ENCODE peak calls at places on chromosomes 3 and 15, in ten cellular contexts. One of them, this sample, is unnamed.

GRCh38 chr3:30290479-30290878 is 315.9 kb upstream of the TGFBR2 start:
- DNase-seq in lung: no peak
- DNase-seq in SK-N-SH: no peak
- DNase-seq in neuronal stem cell: no peak
- DNase-seq in CD8-positive, alpha-beta T cell: no peak
- DNase-seq in tibial nerve: no peak
- DNase-seq in right cardiac atrium: peak
- DNase-seq in OCI-LY7: no peak
- DNase-seq in endothelial cell of umbilical vein: no peak
- DNase-seq in H7: no peak
- DNase-seq in this sample: no peak

GRCh38 chr3:12229896-12230295 is 59.0 kb upstream of the PPARG start:
- DNase-seq in lung: peak
- DNase-seq in SK-N-SH: no peak
- DNase-seq in neuronal stem cell: no peak
- DNase-seq in CD8-positive, alpha-beta T cell: no peak
- DNase-seq in tibial nerve: no peak
- DNase-seq in right cardiac atrium: no peak
- DNase-seq in OCI-LY7: no peak
- DNase-seq in endothelial cell of umbilical vein: no peak
- DNase-seq in H7: no peak
- DNase-seq in this sample: no peak

GRCh38 chr3:32872487-32873382 is 54.9 kb downstream of the TRIM71 start:
- DNase-seq in lung: peak
- DNase-seq in SK-N-SH: no peak
- DNase-seq in neuronal stem cell: no peak
- DNase-seq in CD8-positive, alpha-beta T cell: no peak
- DNase-seq in tibial nerve: peak
- DNase-seq in right cardiac atrium: no peak
- DNase-seq in OCI-LY7: no peak
- DNase-seq in endothelial cell of umbilical vein: no peak
- DNase-seq in H7: no peak
- DNase-seq in this sample: no peak

GRCh38 chr3:160885791-160886286 is 129.8 kb downstream of the PPM1L start:
- DNase-seq in lung: peak
- DNase-seq in SK-N-SH: no peak
- DNase-seq in neuronal stem cell: no peak
- DNase-seq in CD8-positive, alpha-beta T cell: no peak
- DNase-seq in tibial nerve: peak
- DNase-seq in right cardiac atrium: peak
- DNase-seq in OCI-LY7: no peak
- DNase-seq in endothelial cell of umbilical vein: peak
- DNase-seq in H7: no peak
- DNase-seq in this sample: peak

GRCh38 chr15:76514292-76514691 is 177.7 kb downstream of the ISL2 start:
- DNase-seq in lung: no peak
- DNase-seq in SK-N-SH: no peak
- DNase-seq in neuronal stem cell: no peak
- DNase-seq in CD8-positive, alpha-beta T cell: no peak
- DNase-seq in tibial nerve: no peak
- DNase-seq in right cardiac atrium: no peak
- DNase-seq in OCI-LY7: no peak
- DNase-seq in endothelial cell of umbilical vein: no peak
- DNase-seq in H7: no peak
- DNase-seq in this sample: no peak

GRCh38 chr15:67149068-67149841 is 83.9 kb downstream of the SMAD3 start:
- DNase-seq in lung: no peak
- DNase-seq in SK-N-SH: no peak
- DNase-seq in neuronal stem cell: no peak
- DNase-seq in CD8-positive, alpha-beta T cell: no peak
- DNase-seq in tibial nerve: no peak
- DNase-seq in right cardiac atrium: peak
- DNase-seq in OCI-LY7: no peak
- DNase-seq in endothelial cell of umbilical vein: no peak
- DNase-seq in H7: no peak
- DNase-seq in this sample: no peak

GRCh38 chr15:83248151-83248851 is 36.2 kb downstream of the BNC1 start:
- DNase-seq in lung: no peak
- DNase-seq in SK-N-SH: peak
- DNase-seq in neuronal stem cell: peak
- DNase-seq in CD8-positive, alpha-beta T cell: peak
- DNase-seq in tibial nerve: peak
- DNase-seq in right cardiac atrium: no peak
- DNase-seq in OCI-LY7: peak
- DNase-seq in endothelial cell of umbilical vein: peak
- DNase-seq in H7: peak
- DNase-seq in this sample: peak

GRCh38 chr3:117893638-117894037 is 1141.0 kb downstream of the IGSF11 start:
- DNase-seq in lung: no peak
- DNase-seq in SK-N-SH: no peak
- DNase-seq in neuronal stem cell: no peak
- DNase-seq in CD8-positive, alpha-beta T cell: no peak
- DNase-seq in tibial nerve: no peak
- DNase-seq in right cardiac atrium: no peak
- DNase-seq in OCI-LY7: peak
- DNase-seq in endothelial cell of umbilical vein: peak
- DNase-seq in H7: no peak
- DNase-seq in this sample: peak

DNA sequence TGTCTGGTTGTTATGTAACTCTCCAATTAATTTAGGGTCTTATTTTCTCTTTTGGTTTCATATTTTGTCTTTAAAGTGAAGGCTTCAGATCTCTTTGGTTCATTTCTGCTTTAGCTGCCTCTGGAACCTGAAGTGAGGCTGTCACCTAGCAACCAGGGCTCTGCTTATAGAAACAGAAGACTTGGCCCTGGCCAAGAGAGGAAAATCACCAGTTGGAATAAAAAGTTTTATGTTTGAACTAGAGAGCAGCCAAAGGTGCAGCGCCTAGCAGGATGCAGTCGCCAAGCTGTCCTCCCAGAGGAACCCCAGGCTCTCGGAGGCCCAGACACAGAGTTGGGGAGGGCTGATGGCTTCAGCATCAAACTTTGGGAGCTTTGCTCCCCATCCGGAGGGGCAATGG is 41.1 kb downstream of the LYZL4 start:
- DNase-seq in lung: no peak
- DNase-seq in SK-N-SH: no peak
- DNase-seq in neuronal stem cell: peak
- DNase-seq in CD8-positive, alpha-beta T cell: no peak
- DNase-seq in tibial nerve: no peak
- DNase-seq in right cardiac atrium: peak
- DNase-seq in OCI-LY7: no peak
- DNase-seq in endothelial cell of umbilical vein: no peak
- DNase-seq in H7: peak
- DNase-seq in this sample: no peak
- H3K4me3 ChIP-seq in lung: no peak
- H3K4me3 ChIP-seq in SK-N-SH: no peak
- H3K4me3 ChIP-seq in neuronal stem cell: no peak
- H3K4me3 ChIP-seq in CD8-positive, alpha-beta T cell: no peak
- H3K4me3 ChIP-seq in tibial nerve: no peak
- H3K4me3 ChIP-seq in right cardiac atrium: no peak
- H3K4me3 ChIP-seq in OCI-LY7: no peak
- H3K4me3 ChIP-seq in endothelial cell of umbilical vein: no peak
- H3K4me3 ChIP-seq in H7: no peak
- H3K4me3 ChIP-seq in this sample: no peak

GRCh38 chr15:31606942-31607497 is 280.4 kb downstream of the KLF13 start:
- DNase-seq in lung: no peak
- DNase-seq in SK-N-SH: no peak
- DNase-seq in neuronal stem cell: no peak
- DNase-seq in CD8-positive, alpha-beta T cell: no peak
- DNase-seq in tibial nerve: no peak
- DNase-seq in right cardiac atrium: no peak
- DNase-seq in OCI-LY7: no peak
- DNase-seq in endothelial cell of umbilical vein: no peak
- DNase-seq in H7: no peak
- DNase-seq in this sample: no peak

GRCh38 chr15:31607656-31608055 is 281.0 kb downstream of the KLF13 start:
- DNase-seq in lung: no peak
- DNase-seq in SK-N-SH: no peak
- DNase-seq in neuronal stem cell: no peak
- DNase-seq in CD8-positive, alpha-beta T cell: no peak
- DNase-seq in tibial nerve: no peak
- DNase-seq in right cardiac atrium: no peak
- DNase-seq in OCI-LY7: no peak
- DNase-seq in endothelial cell of umbilical vein: no peak
- DNase-seq in H7: no peak
- DNase-seq in this sample: no peak

GRCh38 chr15:31606261-31606669 is 279.6 kb downstream of the KLF13 start:
- DNase-seq in lung: no peak
- DNase-seq in SK-N-SH: no peak
- DNase-seq in neuronal stem cell: no peak
- DNase-seq in CD8-positive, alpha-beta T cell: no peak
- DNase-seq in tibial nerve: no peak
- DNase-seq in right cardiac atrium: no peak
- DNase-seq in OCI-LY7: no peak
- DNase-seq in endothelial cell of umbilical vein: no peak
- DNase-seq in H7: no peak
- DNase-seq in this sample: no peak

GRCh38 chr15:31605467-31605931 is 278.9 kb downstream of the KLF13 start:
- DNase-seq in lung: no peak
- DNase-seq in SK-N-SH: peak
- DNase-seq in neuronal stem cell: no peak
- DNase-seq in CD8-positive, alpha-beta T cell: no peak
- DNase-seq in tibial nerve: no peak
- DNase-seq in right cardiac atrium: no peak
- DNase-seq in OCI-LY7: no peak
- DNase-seq in endothelial cell of umbilical vein: no peak
- DNase-seq in H7: peak
- DNase-seq in this sample: peak

DNA sequence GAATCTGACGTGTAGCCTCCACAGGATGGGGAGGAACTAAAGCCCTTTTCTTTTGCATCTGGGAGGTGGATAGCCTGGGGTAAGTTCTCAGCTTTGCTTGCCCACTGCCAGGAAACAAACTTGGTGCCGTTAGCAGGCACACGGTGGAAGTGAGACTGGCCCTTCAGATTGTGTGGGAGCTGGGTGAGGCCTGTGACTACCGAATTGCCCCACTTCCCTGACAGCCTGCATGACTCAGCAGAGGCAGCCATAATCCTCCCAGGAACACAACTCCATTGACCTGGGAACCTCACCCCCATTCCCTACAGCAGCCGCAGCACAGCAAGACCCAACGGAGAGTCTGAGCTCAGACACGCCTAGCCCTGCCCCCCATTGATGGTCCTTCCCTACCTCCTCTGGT is 282.6 kb downstream of the KLF13 start:
- DNase-seq in lung: no peak
- DNase-seq in SK-N-SH: no peak
- DNase-seq in neuronal stem cell: no peak
- DNase-seq in CD8-positive, alpha-beta T cell: no peak
- DNase-seq in tibial nerve: no peak
- DNase-seq in right cardiac atrium: no peak
- DNase-seq in OCI-LY7: no peak
- DNase-seq in endothelial cell of umbilical vein: no peak
- DNase-seq in H7: no peak
- DNase-seq in this sample: no peak
- H3K4me3 ChIP-seq in lung: no peak
- H3K4me3 ChIP-seq in SK-N-SH: no peak
- H3K4me3 ChIP-seq in neuronal stem cell: no peak
- H3K4me3 ChIP-seq in CD8-positive, alpha-beta T cell: no peak
- H3K4me3 ChIP-seq in tibial nerve: no peak
- H3K4me3 ChIP-seq in right cardiac atrium: no peak
- H3K4me3 ChIP-seq in OCI-LY7: no peak
- H3K4me3 ChIP-seq in endothelial cell of umbilical vein: no peak
- H3K4me3 ChIP-seq in H7: no peak
- H3K4me3 ChIP-seq in this sample: no peak

DNA sequence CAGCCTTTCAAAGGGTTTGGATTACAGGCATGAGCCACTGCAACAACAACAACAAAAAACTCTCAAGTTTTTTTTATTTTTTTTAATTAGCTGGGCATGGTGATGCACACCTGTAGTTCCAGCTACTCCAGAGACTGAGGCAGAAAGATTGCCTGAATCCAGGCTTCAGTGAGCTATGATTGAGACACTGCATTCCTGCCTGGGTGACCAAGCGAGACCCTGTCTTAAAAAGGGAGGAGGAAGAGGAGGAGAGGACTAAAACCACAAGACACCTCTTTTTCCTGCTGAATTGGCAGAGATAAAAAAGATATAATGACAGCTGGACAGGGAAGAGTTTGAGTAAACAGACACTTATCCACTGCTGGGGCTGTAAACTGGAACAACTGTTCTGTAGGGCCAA is 22.7 kb upstream of the CHRNB4 start:
- DNase-seq in lung: no peak
- DNase-seq in SK-N-SH: no peak
- DNase-seq in neuronal stem cell: no peak
- DNase-seq in CD8-positive, alpha-beta T cell: no peak
- DNase-seq in tibial nerve: no peak
- DNase-seq in right cardiac atrium: no peak
- DNase-seq in OCI-LY7: no peak
- DNase-seq in endothelial cell of umbilical vein: no peak
- DNase-seq in H7: no peak
- DNase-seq in this sample: no peak
- H3K4me3 ChIP-seq in lung: no peak
- H3K4me3 ChIP-seq in SK-N-SH: no peak
- H3K4me3 ChIP-seq in neuronal stem cell: no peak
- H3K4me3 ChIP-seq in CD8-positive, alpha-beta T cell: no peak
- H3K4me3 ChIP-seq in tibial nerve: no peak
- H3K4me3 ChIP-seq in right cardiac atrium: no peak
- H3K4me3 ChIP-seq in OCI-LY7: no peak
- H3K4me3 ChIP-seq in endothelial cell of umbilical vein: no peak
- H3K4me3 ChIP-seq in H7: no peak
- H3K4me3 ChIP-seq in this sample: no peak

GRCh38 chr15:69190504-69190903 is 30.1 kb downstream of the GLCE start:
- DNase-seq in lung: no peak
- DNase-seq in SK-N-SH: no peak
- DNase-seq in neuronal stem cell: no peak
- DNase-seq in CD8-positive, alpha-beta T cell: no peak
- DNase-seq in tibial nerve: no peak
- DNase-seq in right cardiac atrium: no peak
- DNase-seq in OCI-LY7: no peak
- DNase-seq in endothelial cell of umbilical vein: no peak
- DNase-seq in H7: no peak
- DNase-seq in this sample: no peak

GRCh38 chr15:69193948-69194827 is 33.8 kb downstream of the GLCE start:
- DNase-seq in lung: no peak
- DNase-seq in SK-N-SH: no peak
- DNase-seq in neuronal stem cell: no peak
- DNase-seq in CD8-positive, alpha-beta T cell: no peak
- DNase-seq in tibial nerve: no peak
- DNase-seq in right cardiac atrium: no peak
- DNase-seq in OCI-LY7: no peak
- DNase-seq in endothelial cell of umbilical vein: peak
- DNase-seq in H7: no peak
- DNase-seq in this sample: no peak

GRCh38 chr15:69189157-69189556 is 28.7 kb downstream of the GLCE start:
- DNase-seq in lung: no peak
- DNase-seq in SK-N-SH: no peak
- DNase-seq in neuronal stem cell: no peak
- DNase-seq in CD8-positive, alpha-beta T cell: no peak
- DNase-seq in tibial nerve: no peak
- DNase-seq in right cardiac atrium: no peak
- DNase-seq in OCI-LY7: no peak
- DNase-seq in endothelial cell of umbilical vein: no peak
- DNase-seq in H7: no peak
- DNase-seq in this sample: no peak

GRCh38 chr15:69185706-69186105 is 25.3 kb downstream of the GLCE start:
- DNase-seq in lung: no peak
- DNase-seq in SK-N-SH: no peak
- DNase-seq in neuronal stem cell: no peak
- DNase-seq in CD8-positive, alpha-beta T cell: no peak
- DNase-seq in tibial nerve: no peak
- DNase-seq in right cardiac atrium: no peak
- DNase-seq in OCI-LY7: no peak
- DNase-seq in endothelial cell of umbilical vein: no peak
- DNase-seq in H7: no peak
- DNase-seq in this sample: no peak

GRCh38 chr15:69190091-69190490 is 29.7 kb downstream of the GLCE start:
- DNase-seq in lung: no peak
- DNase-seq in SK-N-SH: no peak
- DNase-seq in neuronal stem cell: no peak
- DNase-seq in CD8-positive, alpha-beta T cell: no peak
- DNase-seq in tibial nerve: no peak
- DNase-seq in right cardiac atrium: no peak
- DNase-seq in OCI-LY7: no peak
- DNase-seq in endothelial cell of umbilical vein: no peak
- DNase-seq in H7: no peak
- DNase-seq in this sample: no peak
- H3K4me3 ChIP-seq in lung: no peak
- H3K4me3 ChIP-seq in SK-N-SH: no peak
- H3K4me3 ChIP-seq in neuronal stem cell: no peak
- H3K4me3 ChIP-seq in CD8-positive, alpha-beta T cell: no peak
- H3K4me3 ChIP-seq in tibial nerve: no peak
- H3K4me3 ChIP-seq in right cardiac atrium: no peak
- H3K4me3 ChIP-seq in OCI-LY7: no peak
- H3K4me3 ChIP-seq in endothelial cell of umbilical vein: no peak
- H3K4me3 ChIP-seq in H7: no peak
- H3K4me3 ChIP-seq in this sample: no peak